ENCODE peak calls at places on chromosomes 1 and 21, in six cellular contexts. Q is naive thymus-derived CD8-positive, alpha-beta T cell; O is AG04449; F is stimulated activated CD8-positive, alpha-beta memory T cell treated with anti-CD3 and anti-CD28 coated beads, Interleukin-4, amount 100 ng/mL, for 48 hours; H is GDM1; S is putamen. K is an unnamed sample.
A peak's percentile ranks its signal among the peaks of the same experiment; 100 is the strongest.

GRCh38 chr1:51303751-51304196 is 26.6 kb downstream of the TTC39A start:
- DNase-seq in H (peak; percentile 32), S (no peak), F (peak; percentile 68), Q (no peak), O (no peak), K (no peak)

GRCh38 chr1:53381790-53382401 is 54.0 kb upstream of the LRP8 start:
- DNase-seq in O (no peak), F (no peak), Q (no peak), H (no peak), S (no peak), K (peak; percentile 40)

GRCh38 chr1:228353601-228354371 is 52.8 kb downstream of the TRIM11 start:
- DNase-seq in O (no peak), Q (no peak), H (no peak), F (no peak), S (no peak), K (no peak)

GRCh38 chr1:21022279-21023040 is 154.2 kb downstream of the EIF4G3 start:
- DNase-seq in F (no peak), H (peak; percentile 62), S (peak; percentile 39), Q (peak; percentile 12), O (peak; percentile 97), K (peak; percentile 94)

GRCh38 chr21:45178971-45179370 is 104.6 kb downstream of the ADARB1 start:
- DNase-seq in H (no peak), S (no peak), Q (no peak), O (no peak), F (no peak), K (no peak)

GRCh38 chr21:41365377-41366107 is 3.7 kb downstream of the MX2 start:
- DNase-seq in S (no peak), Q (no peak), F (no peak), O (no peak), H (no peak), K (no peak)

GRCh38 chr1:39694026-39694425 is 2.8 kb upstream of the HPCAL4 start:
- DNase-seq in H (no peak), Q (no peak), F (no peak), S (no peak), O (no peak), K (no peak)

GRCh38 chr1:242147096-242147976 is 148.4 kb upstream of the MAP1LC3C start:
- DNase-seq in O (no peak), F (no peak), S (no peak), Q (no peak), H (no peak), K (peak; percentile 14)

GRCh38 chr1:56520202-56520601 is 59.2 kb downstream of the PLPP3 start:
- DNase-seq in F (no peak), Q (no peak), O (no peak), H (no peak), S (no peak), K (no peak)

GRCh38 chr1:90716552-90717355 is at the start of gene BARHL2:
- DNase-seq in O (no peak), H (no peak), F (no peak), Q (no peak), S (no peak), K (no peak)

GRCh38 chr1:52976183-52977035 is 49.3 kb downstream of the SCP2 start:
- DNase-seq in S (no peak), Q (no peak), O (no peak), H (no peak), F (no peak), K (no peak)

K was measured in non-pigmented ciliary epithelial cell.